ENCODE peak calls at places on chromosomes 13 and 19, in eight cellular contexts. L is effector memory CD4-positive, alpha-beta T cell; O is tibial artery; Y is H1; T is neural progenitor cell; C is mammary epithelial cell; A is OCI-LY7; P is adrenal gland. B is an unnamed sample.

GRCh38 chr13:42247883-42248282 is 24.1 kb upstream of the AKAP11 start:
- DNase-seq in L (no peak), O (no peak), Y (no peak), T (no peak), C (peak; percentile 44), A (no peak), P (no peak), B (no peak)

GRCh38 chr13:114109646-114110045 is 22.8 kb downstream of the RASA3 start:
- DNase-seq in L (no peak), O (peak; percentile 69), Y (no peak), T (peak; percentile 39), C (no peak), A (no peak), P (no peak), B (no peak)

GRCh38 chr13:43800828-43801227 is 14.1 kb upstream of the ENOX1 start:
- DNase-seq in L (no peak), O (no peak), Y (no peak), T (no peak), C (no peak), A (no peak), P (no peak), B (no peak)

GRCh38 chr13:21616880-21617279 is 12.9 kb upstream of the MICU2 start:
- DNase-seq in L (no peak), O (no peak), Y (no peak), T (peak; percentile 42), C (no peak), A (no peak), P (no peak), B (no peak)

GRCh38 chr19:14337510-14337909 is 43.7 kb upstream of the ADGRE5 start:
- DNase-seq in L (peak; percentile 46), O (no peak), Y (peak; percentile 86), T (peak; percentile 58), C (no peak), A (peak; percentile 66), P (no peak), B (peak; percentile 57)

GRCh38 chr19:41753159-41753558 is 2.2 kb upstream of the CEACAM6 start:
- DNase-seq in L (peak; percentile 60), O (no peak), Y (peak; percentile 85), T (peak; percentile 50), C (peak; percentile 31), A (peak; percentile 69), P (peak; percentile 46), B (no peak)

GRCh38 chr13:91544723-91545122 is 146.3 kb downstream of the GPC5 start:
- DNase-seq in L (no peak), O (no peak), Y (no peak), T (peak; percentile 53), C (no peak), A (no peak), P (no peak), B (no peak)

GRCh38 chr19:43318796-43319314 is 34.6 kb upstream of the CD177 start:
- DNase-seq in L (no peak), O (no peak), Y (no peak), T (peak; percentile 38), C (no peak), A (no peak), P (no peak), B (no peak)

GRCh38 chr19:4246767-4247593 is at the start of gene YJU2:
- DNase-seq in L (peak; percentile 99), O (peak; percentile 99), Y (peak; percentile 98), T (peak; percentile 100), C (peak; percentile 98), A (peak; percentile 100), P (peak; percentile 100), B (peak; percentile 99)

GRCh38 chr19:33490041-33490451 is 31.5 kb downstream of the PEPD start:
- DNase-seq in L (no peak), O (peak; percentile 51), Y (no peak), T (no peak), C (no peak), A (no peak), P (no peak), B (no peak)

GRCh38 chr13:112892759-112893569 is 76.0 kb upstream of the MCF2L start:
- DNase-seq in L (no peak), O (no peak), Y (peak; percentile 73), T (peak; percentile 46), C (no peak), A (no peak), P (no peak), B (no peak)

GRCh38 chr13:57858376-57858775 is 226.8 kb downstream of the PCDH17 start:
- DNase-seq in L (no peak), O (no peak), Y (no peak), T (no peak), C (no peak), A (no peak), P (no peak), B (no peak)

GRCh38 chr13:61765181-61765742 is 349.6 kb upstream of the PCDH20 start:
- DNase-seq in L (no peak), O (no peak), Y (no peak), T (no peak), C (no peak), A (no peak), P (no peak), B (no peak)

GRCh38 chr13:45206340-45206739 is 5.5 kb upstream of the KCTD4 start:
- DNase-seq in L (no peak), O (no peak), Y (no peak), T (no peak), C (peak; percentile 96), A (no peak), P (no peak), B (no peak)

GRCh38 chr13:30616927-30617314 is 799 bp upstream of the USPL1 start:
- DNase-seq in L (peak; percentile 53), O (peak; percentile 86), Y (no peak), T (peak; percentile 87), C (peak; percentile 82), A (peak; percentile 82), P (peak; percentile 85), B (peak; percentile 77)

GRCh38 chr19:7673995-7674667 is 2.8 kb upstream of the MCEMP1 start:
- DNase-seq in L (no peak), O (peak; percentile 73), Y (peak; percentile 81), T (peak; percentile 71), C (peak; percentile 41), A (peak; percentile 66), P (peak; percentile 65), B (peak; percentile 60)

GRCh38 chr19:13015361-13016231 is 20.3 kb downstream of the NFIX start:
- DNase-seq in L (no peak), O (no peak), Y (peak; percentile 65), T (peak; percentile 62), C (peak; percentile 59), A (no peak), P (no peak), B (no peak)

GRCh38 chr13:39751805-39752204 is 96.3 kb downstream of the COG6 start:
- DNase-seq in L (no peak), O (no peak), Y (no peak), T (no peak), C (no peak), A (no peak), P (no peak), B (no peak)

GRCh38 chr19:45254044-45254531 is 3.0 kb downstream of the MARK4 start:
- DNase-seq in L (no peak), O (no peak), Y (no peak), T (no peak), C (no peak), A (no peak), P (no peak), B (no peak)

DNA sequence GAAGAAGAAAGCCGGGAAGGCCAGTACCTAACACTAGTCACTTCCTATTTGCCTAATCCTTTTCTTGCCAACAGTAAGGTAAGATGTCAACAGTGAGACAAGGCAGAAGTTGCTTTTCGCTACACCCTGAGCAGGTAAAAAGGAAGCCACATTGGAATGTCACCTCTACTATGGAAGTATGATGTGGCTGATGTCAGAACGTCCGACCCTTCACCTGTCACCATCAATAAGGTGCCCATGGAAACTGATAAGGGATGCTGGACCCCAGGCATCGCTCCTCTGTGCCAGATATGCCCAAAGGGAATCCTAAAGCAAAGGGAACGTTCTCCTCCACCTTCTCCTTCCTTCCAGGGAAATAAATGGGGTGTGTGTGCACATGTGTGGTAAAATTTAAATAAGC is 34.3 kb downstream of the COL4A1 start:
- DNase-seq in L (no peak), O (no peak), Y (no peak), T (no peak), C (no peak), A (no peak), P (no peak), B (no peak)
- H3K27ac ChIP-seq in L (no peak overlapping the region), O (peak overlapping the region; percentile 70), Y (no peak overlapping the region), T (no peak overlapping the region), C (no peak overlapping the region), A (no peak overlapping the region), P (no peak overlapping the region), B (no peak overlapping the region)

GRCh38 chr13:94272038-94272437 is 207.4 kb downstream of the DCT start:
- DNase-seq in L (no peak), O (no peak), Y (no peak), T (no peak), C (peak; percentile 37), A (no peak), P (no peak), B (no peak)

GRCh38 chr13:94269557-94269956 is 209.9 kb downstream of the DCT start:
- DNase-seq in L (no peak), O (no peak), Y (no peak), T (no peak), C (no peak), A (no peak), P (no peak), B (no peak)

GRCh38 chr13:94268661-94269060 is 210.8 kb downstream of the DCT start:
- DNase-seq in L (no peak), O (no peak), Y (no peak), T (no peak), C (no peak), A (no peak), P (no peak), B (no peak)

GRCh38 chr13:94263038-94263437 is 216.4 kb downstream of the DCT start:
- DNase-seq in L (no peak), O (no peak), Y (no peak), T (no peak), C (no peak), A (no peak), P (no peak), B (no peak)

DNA sequence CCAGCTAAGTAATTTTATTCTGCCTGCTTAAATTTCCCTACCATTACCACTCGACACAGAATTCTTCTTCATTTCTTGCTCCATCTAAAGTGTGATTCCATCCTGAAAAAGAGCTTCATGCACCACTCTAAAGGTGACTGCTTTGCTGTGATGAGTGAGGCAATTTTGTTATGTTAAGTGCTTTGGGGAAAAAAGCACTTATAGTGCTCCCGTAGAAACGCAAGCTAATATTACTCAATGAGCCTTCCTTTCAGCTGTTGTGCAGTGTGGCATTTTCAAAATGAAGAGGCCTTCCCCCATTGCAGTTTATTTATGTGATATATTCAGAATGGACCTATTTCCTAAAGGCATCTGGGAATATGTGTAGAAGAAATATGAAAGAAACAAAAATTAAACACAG is 211.9 kb downstream of the DCT start:
- DNase-seq in L (no peak), O (no peak), Y (no peak), T (no peak), C (no peak), A (no peak), P (no peak), B (no peak)
- H3K27ac ChIP-seq in L (no peak overlapping the region), O (no peak overlapping the region), Y (no peak overlapping the region), T (no peak overlapping the region), C (no peak overlapping the region), A (no peak overlapping the region), P (no peak overlapping the region), B (no peak overlapping the region)

GRCh38 chr19:1858412-1859081 is 4.8 kb downstream of the KLF16 start:
- DNase-seq in L (no peak), O (peak; percentile 71), Y (no peak), T (no peak), C (no peak), A (no peak), P (no peak), B (no peak)
- H3K27ac ChIP-seq in L (peak overlapping the region; percentile 86), O (no peak overlapping the region), Y (no peak overlapping the region), T (no peak overlapping the region), C (no peak overlapping the region), A (peak overlapping the region; percentile 86), P (peak overlapping the region; percentile 87), B (no peak overlapping the region)

GRCh38 chr19:6458695-6459355 is 767 bp downstream of the SLC25A23 start:
- DNase-seq in L (no peak), O (peak; percentile 67), Y (no peak), T (peak; percentile 11), C (no peak), A (peak; percentile 27), P (peak; percentile 16), B (no peak)
- H3K27ac ChIP-seq in L (peak overlapping the region; percentile 13), O (peak overlapping the region; percentile 73), Y (no peak overlapping the region), T (no peak overlapping the region), C (no peak overlapping the region), A (peak overlapping the region; percentile 62), P (peak overlapping the region; percentile 58), B (no peak overlapping the region)